ENCODE peak calls at places on chromosome 21, in ten cellular contexts. M, J, D, Y, P, V, O, W, Q and B are unnamed samples.

GRCh38 chr21:23890652-23891051 is 1716.6 kb downstream of the MRPL39 start:
- DNase-seq in M (no peak), J (no peak), D (no peak), Y (no peak), P (no peak), V (no peak), O (no peak), W (no peak), Q (no peak), B (no peak)

GRCh38 chr21:38807481-38807880 is 1.8 kb downstream of the ETS2 start:
- DNase-seq in M (no peak), J (no peak), D (no peak), Y (no peak), P (peak), V (no peak), O (no peak), W (no peak), Q (peak), B (no peak)

GRCh38 chr21:38434913-38435533 is 63.3 kb downstream of the ERG start:
- DNase-seq in M (no peak), J (no peak), D (no peak), Y (no peak), P (peak), V (no peak), O (no peak), W (no peak), Q (no peak), B (no peak)

GRCh38 chr21:36864974-36865373 is 101.5 kb downstream of the HLCS start:
- DNase-seq in M (no peak), J (no peak), D (no peak), Y (no peak), P (no peak), V (no peak), O (no peak), W (no peak), Q (no peak), B (no peak)

GRCh38 chr21:42663200-42663483 is 9.7 kb downstream of the PDE9A start:
- DNase-seq in M (no peak), J (no peak), D (no peak), Y (no peak), P (no peak), V (no peak), O (no peak), W (no peak), Q (no peak), B (no peak)

GRCh38 chr21:35048706-35049617 is at the start of gene RUNX1:
- DNase-seq in M (no peak), J (no peak), D (peak), Y (peak), P (peak), V (no peak), O (no peak), W (no peak), Q (no peak), B (no peak)

GRCh38 chr21:39852726-39853510 is 14.3 kb upstream of the PCP4 start:
- DNase-seq in M (no peak), J (no peak), D (no peak), Y (no peak), P (no peak), V (no peak), O (no peak), W (no peak), Q (no peak), B (no peak)

GRCh38 chr21:28240586-28240985 is 752.1 kb downstream of the LTN1 start:
- DNase-seq in M (no peak), J (no peak), D (no peak), Y (no peak), P (no peak), V (no peak), O (no peak), W (no peak), Q (no peak), B (no peak)

GRCh38 chr21:32311621-32312020 is 13.0 kb downstream of the MRAP start:
- DNase-seq in M (no peak), J (no peak), D (no peak), Y (no peak), P (no peak), V (no peak), O (no peak), W (no peak), Q (no peak), B (peak)

GRCh38 chr21:36209626-36210171 is 53.1 kb downstream of the DOP1B start:
- DNase-seq in M (no peak), J (peak), D (peak), Y (no peak), P (peak), V (no peak), O (no peak), W (peak), Q (peak), B (no peak)

GRCh38 chr21:38306407-38306806 is 49.6 kb downstream of the KCNJ15 start:
- DNase-seq in M (no peak), J (no peak), D (no peak), Y (no peak), P (peak), V (no peak), O (no peak), W (no peak), Q (no peak), B (no peak)

GRCh38 chr21:21436012-21436545 is 437.9 kb downstream of the NCAM2 start:
- DNase-seq in M (no peak), J (no peak), D (no peak), Y (no peak), P (peak), V (no peak), O (no peak), W (no peak), Q (no peak), B (no peak)

GRCh38 chr21:16330340-16331319 is 600.8 kb downstream of the USP25 start:
- DNase-seq in M (no peak), J (peak), D (no peak), Y (no peak), P (peak), V (peak), O (no peak), W (peak), Q (peak), B (no peak)

GRCh38 chr21:43665879-43666278 is 6.5 kb downstream of the RRP1B start:
- DNase-seq in M (no peak), J (no peak), D (no peak), Y (no peak), P (no peak), V (no peak), O (no peak), W (no peak), Q (no peak), B (no peak)
- TF ChIP-seq POLR2AphosphoS5 in M (no peak), J (no peak), D (no peak), Y (no peak), P (no peak), V (no peak), O (no peak), W (no peak), Q (no peak), B (no peak)

GRCh38 chr21:14273736-14274538 is 58.0 kb downstream of the RBM11 start:
- DNase-seq in M (peak), J (peak), D (peak), Y (peak), P (no peak), V (no peak), O (no peak), W (no peak), Q (no peak), B (peak)
- TF ChIP-seq POLR2AphosphoS5 in M (no peak), J (no peak), D (peak), Y (no peak), P (no peak), V (no peak), O (no peak), W (no peak), Q (no peak), B (no peak)

GRCh38 chr21:25359724-25360123 is 247.6 kb downstream of the MRPL39 start:
- DNase-seq in M (no peak), J (no peak), D (no peak), Y (no peak), P (peak), V (no peak), O (no peak), W (no peak), Q (no peak), B (no peak)
- TF ChIP-seq POLR2AphosphoS5 in M (no peak), J (no peak), D (no peak), Y (no peak), P (no peak), V (no peak), O (no peak), W (no peak), Q (no peak), B (no peak)

GRCh38 chr21:45347712-45348477 is 57.1 kb upstream of the COL18A1 start:
- DNase-seq in M (peak), J (no peak), D (no peak), Y (no peak), P (no peak), V (no peak), O (no peak), W (no peak), Q (no peak), B (no peak)
- TF ChIP-seq POLR2AphosphoS5 in M (no peak), J (no peak), D (no peak), Y (no peak), P (no peak), V (no peak), O (no peak), W (no peak), Q (no peak), B (no peak)

DNA sequence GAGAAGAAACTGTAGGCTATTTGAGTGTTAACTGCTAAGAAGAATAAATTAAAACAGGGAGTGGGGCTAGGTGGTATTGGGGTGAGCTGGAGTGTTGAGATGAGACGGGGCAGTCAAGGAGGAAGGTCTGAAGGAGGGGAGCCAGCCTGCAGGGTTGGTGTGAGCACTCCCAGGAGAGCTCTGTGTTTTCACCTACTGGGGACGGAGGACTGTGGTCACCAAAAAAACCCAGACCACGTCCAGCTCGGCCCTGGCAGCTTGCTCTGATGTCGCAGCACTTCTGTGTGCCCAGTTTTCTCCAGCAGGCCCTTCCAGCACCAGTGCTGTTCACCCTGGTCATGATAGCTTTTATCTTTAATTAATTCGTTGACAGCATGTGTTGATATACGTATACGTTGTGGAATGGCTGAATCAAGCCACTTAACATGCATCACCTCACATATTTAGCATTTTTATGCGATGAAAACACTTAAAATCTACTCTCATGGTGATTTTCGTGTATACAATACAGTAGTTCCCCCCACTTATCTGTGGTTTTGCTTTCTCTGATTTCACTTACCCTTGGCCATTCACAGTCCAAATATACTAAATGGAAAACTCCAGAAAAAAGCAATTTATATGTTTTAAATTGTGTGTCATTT is 12.2 kb downstream of the FAM3B start:
- DNase-seq in M (no peak), J (no peak), D (no peak), Y (no peak), P (no peak), V (no peak), O (no peak), W (no peak), Q (no peak), B (no peak)
- TF ChIP-seq POLR2AphosphoS5 in M (no peak), J (no peak), D (no peak), Y (no peak), P (no peak), V (no peak), O (no peak), W (no peak), Q (no peak), B (no peak)